ENCODE peak calls at places on chromosomes 16 and 17, in six cellular contexts. U is activated gamma-delta T cell treated with Interleukin-2 at 50 U/mL for 16 hours; V is pons; A is T-cell; F is progenitor cell of endocrine pancreas; W is activated naive CD4-positive, alpha-beta T cell. E is an unnamed sample.
A peak's percentile ranks its signal among the peaks of the same experiment; 100 is the strongest.

GRCh38 chr16:1707193-1707790 is 1.3 kb downstream of the MAPK8IP3 start:
- DNase-seq in U (no peak), V (peak; percentile 38), A (no peak), F (no peak), W (no peak), E (peak; percentile 20)

GRCh38 chr16:81485225-81485624 is 40.6 kb downstream of the CMIP start:
- DNase-seq in U (no peak), V (no peak), A (no peak), F (no peak), W (no peak), E (no peak)

GRCh38 chr17:35022536-35023063 is 40.9 kb downstream of the RFFL start:
- DNase-seq in U (peak; percentile 77), V (peak; percentile 99), A (peak; percentile 47), F (no peak), W (peak; percentile 38), E (peak; percentile 91)

GRCh38 chr16:57882797-57883196 is 80.5 kb upstream of the KIFC3 start:
- DNase-seq in U (no peak), V (no peak), A (no peak), F (no peak), W (no peak), E (no peak)

GRCh38 chr17:164536-165235 is 16.8 kb downstream of the DOC2B start:
- DNase-seq in U (no peak), V (peak; percentile 69), A (peak; percentile 11), F (no peak), W (no peak), E (peak; percentile 57)

GRCh38 chr17:76538941-76539340 is 903 bp upstream of the PRCD start:
- DNase-seq in U (no peak), V (no peak), A (no peak), F (no peak), W (no peak), E (no peak)

GRCh38 chr17:58515286-58515685 is 848 bp upstream of the MTMR4 start:
- DNase-seq in U (no peak), V (no peak), A (no peak), F (no peak), W (no peak), E (no peak)

GRCh38 chr16:86452451-86452850 is 57.9 kb upstream of the FOXF1 start:
- DNase-seq in U (no peak), V (no peak), A (no peak), F (no peak), W (no peak), E (no peak)

GRCh38 chr17:68396795-68397536 is 60.3 kb downstream of the WIPI1 start:
- DNase-seq in U (no peak), V (no peak), A (no peak), F (no peak), W (no peak), E (no peak)

GRCh38 chr16:3879887-3880564 is 487 bp downstream of the CREBBP start:
- DNase-seq in U (peak; percentile 72), V (no peak), A (peak; percentile 73), F (peak; percentile 44), W (peak; percentile 60), E (peak; percentile 59)

GRCh38 chr16:84063972-84064371 is 21.4 kb upstream of the SLC38A8 start:
- DNase-seq in U (no peak), V (no peak), A (no peak), F (no peak), W (no peak), E (no peak)

GRCh38 chr16:28292731-28293588 is 635 bp downstream of the SBK1 start:
- DNase-seq in U (no peak), V (no peak), A (peak; percentile 26), F (peak; percentile 65), W (no peak), E (no peak)

GRCh38 chr17:721540-721937 is 6.9 kb upstream of the VPS53 start:
- DNase-seq in U (no peak), V (no peak), A (no peak), F (no peak), W (no peak), E (no peak)

GRCh38 chr17:64259922-64260321 is 3.1 kb downstream of the TEX2 start:
- DNase-seq in U (no peak), V (no peak), A (no peak), F (no peak), W (no peak), E (no peak)

GRCh38 chr16:68368602-68368944 is 57.8 kb downstream of the PRMT7 start:
- DNase-seq in U (no peak), V (no peak), A (no peak), F (no peak), W (no peak), E (no peak)

GRCh38 chr17:80527016-80527645 is 17.5 kb upstream of the RPTOR start:
- DNase-seq in U (no peak), V (no peak), A (no peak), F (no peak), W (no peak), E (no peak)

GRCh38 chr16:56848955-56849689 is 15.9 kb upstream of the SLC12A3 start:
- DNase-seq in U (no peak), V (no peak), A (no peak), F (no peak), W (no peak), E (no peak)

GRCh38 chr16:47013910-47014309 is 40.4 kb upstream of the DNAJA2 start:
- DNase-seq in U (no peak), V (no peak), A (no peak), F (no peak), W (no peak), E (no peak)

GRCh38 chr17:43534909-43535308 is 11.2 kb downstream of the ETV4 start:
- DNase-seq in U (no peak), V (no peak), A (no peak), F (no peak), W (no peak), E (no peak)

GRCh38 chr17:31388770-31389672 is 2.5 kb upstream of the RAB11FIP4 start:
- DNase-seq in U (peak; percentile 48), V (no peak), A (peak; percentile 36), F (no peak), W (peak; percentile 12), E (peak; percentile 55)

GRCh38 chr16:24896439-24896838 is 50.7 kb downstream of the SLC5A11 start:
- DNase-seq in U (no peak), V (no peak), A (no peak), F (no peak), W (no peak), E (no peak)

GRCh38 chr17:1008008-1008761 is 11.3 kb downstream of the TIMM22 start:
- DNase-seq in U (no peak), V (no peak), A (no peak), F (no peak), W (no peak), E (peak; percentile 48)

GRCh38 chr17:80265205-80266068 is 4.8 kb downstream of the RNF213 start:
- DNase-seq in U (peak; percentile 78), V (no peak), A (peak; percentile 52), F (no peak), W (no peak), E (no peak)

GRCh38 chr16:67389911-67390815 is 3.1 kb downstream of the TPPP3 start:
- DNase-seq in U (no peak), V (peak; percentile 90), A (no peak), F (no peak), W (no peak), E (peak; percentile 54)

GRCh38 chr17:64778367-64779290 is 116.5 kb upstream of the SMURF2 start:
- DNase-seq in U (no peak), V (no peak), A (no peak), F (peak; percentile 27), W (no peak), E (no peak)

GRCh38 chr16:55510185-55510805 is 1.4 kb downstream of the LPCAT2 start:
- DNase-seq in U (no peak), V (peak; percentile 52), A (no peak), F (no peak), W (no peak), E (peak; percentile 35)

GRCh38 chr17:699350-699749 is 15.3 kb downstream of the VPS53 start:
- DNase-seq in U (no peak), V (no peak), A (no peak), F (no peak), W (no peak), E (no peak)

GRCh38 chr17:77212081-77212832 is 71.5 kb downstream of the SEC14L1 start:
- DNase-seq in U (no peak), V (peak; percentile 79), A (no peak), F (no peak), W (no peak), E (peak; percentile 33)

GRCh38 chr17:1735834-1736347 is 6.8 kb upstream of the SERPINF2 start:
- DNase-seq in U (no peak), V (no peak), A (no peak), F (no peak), W (no peak), E (no peak)

GRCh38 chr17:6366144-6366755 is 68.7 kb downstream of the AIPL1 start:
- DNase-seq in U (no peak), V (no peak), A (no peak), F (no peak), W (no peak), E (no peak)

GRCh38 chr17:6712058-6712853 is 913 bp downstream of the SLC13A5 start:
- DNase-seq in U (no peak), V (peak; percentile 47), A (no peak), F (no peak), W (no peak), E (peak; percentile 70)

GRCh38 chr17:75277664-75278071 is 6.6 kb upstream of the MIF4GD start:
- DNase-seq in U (no peak), V (no peak), A (no peak), F (no peak), W (no peak), E (no peak)

GRCh38 chr16:30092373-30093010 is 768 bp upstream of the TBX6 start:
- DNase-seq in U (peak; percentile 53), V (peak; percentile 88), A (peak; percentile 44), F (no peak), W (no peak), E (peak; percentile 80)

GRCh38 chr17:75855310-75856061 is at the start of gene WBP2:
- DNase-seq in U (peak; percentile 96), V (peak; percentile 100), A (peak; percentile 98), F (peak; percentile 94), W (peak; percentile 95), E (peak; percentile 99)

GRCh38 chr16:79261461-79261860 is 339.1 kb downstream of the MAF start:
- DNase-seq in U (no peak), V (peak; percentile 26), A (peak; percentile 23), F (peak; percentile 12), W (no peak), E (peak; percentile 4)

GRCh38 chr16:67104061-67104460 is 5.7 kb upstream of the PHAF1 start:
- DNase-seq in U (no peak), V (no peak), A (no peak), F (no peak), W (no peak), E (no peak)

GRCh38 chr17:72976971-72977767 is 115.3 kb downstream of the SLC39A11 start:
- DNase-seq in U (no peak), V (peak; percentile 54), A (no peak), F (no peak), W (no peak), E (peak; percentile 28)

GRCh38 chr17:67076290-67076689 is 31.9 kb downstream of the CACNG1 start:
- DNase-seq in U (no peak), V (no peak), A (no peak), F (no peak), W (no peak), E (no peak)

GRCh38 chr16:57038151-57038550 is 48.8 kb downstream of the NLRC5 start:
- DNase-seq in U (no peak), V (no peak), A (no peak), F (no peak), W (no peak), E (no peak)

E was measured in midbrain.